ENCODE peak calls at places on chromosomes 4 and X, in ten cellular contexts. I, B, C, N, D, W, O, V, Z and E are unnamed samples. For H3K4me1, the result is how much of the 10 kb centered on the place peaks cover.

GRCh38 chrX:104122829-104123228 is 10.5 kb downstream of the ZCCHC18 start:
- DNase-seq in C (no peak), W (no peak), D (no peak), N (no peak), B (no peak), V (no peak), O (no peak), Z (no peak), I (no peak), E (no peak)

GRCh38 chrX:53050841-53051240 is 2.3 kb downstream of the GPR173 start:
- DNase-seq in Z (no peak), N (no peak), C (no peak), D (peak), B (no peak), O (peak), I (no peak), V (no peak), W (no peak), E (no peak)

GRCh38 chr4:21986312-21986711 is 37.7 kb upstream of the KCNIP4 start:
- DNase-seq in C (no peak), B (no peak), W (no peak), D (no peak), V (no peak), O (no peak), I (no peak), N (no peak), Z (no peak), E (no peak)

GRCh38 chr4:52369649-52370048 is 289.5 kb downstream of the USP46 start:
- DNase-seq in W (no peak), D (no peak), Z (no peak), I (no peak), B (no peak), V (no peak), C (no peak), O (no peak), N (no peak), E (no peak)

GRCh38 chrX:52509916-52510315 is 6.9 kb downstream of the XAGE1B start:
- DNase-seq in Z (no peak), D (no peak), V (no peak), I (no peak), C (no peak), W (no peak), O (no peak), B (peak), N (no peak), E (no peak)

GRCh38 chrX:64206556-64207162 is 1.2 kb upstream of the AMER1 start:
- DNase-seq in Z (no peak), D (no peak), N (no peak), O (no peak), W (peak), I (peak), B (no peak), C (peak), V (peak), E (no peak)

GRCh38 chr4:26320159-26320452 is 708 bp upstream of the RBPJ start:
- DNase-seq in Z (no peak), I (no peak), W (no peak), O (peak), C (peak), V (no peak), D (no peak), N (no peak), B (no peak), E (no peak)

GRCh38 chr4:76488905-76489798 is 54.1 kb downstream of the SHROOM3 start:
- DNase-seq in I (no peak), B (no peak), D (peak), N (no peak), O (peak), C (peak), W (no peak), Z (no peak), V (no peak), E (no peak)

GRCh38 chrX:57227691-57228090 is 58.8 kb upstream of the FAAH2 start:
- DNase-seq in C (no peak), D (no peak), I (no peak), V (no peak), B (no peak), N (peak), Z (no peak), O (no peak), W (no peak), E (no peak)

GRCh38 chr4:184401397-184402171 is 72.8 kb downstream of the IRF2 start:
- DNase-seq in D (peak), N (peak), I (no peak), O (peak), W (no peak), V (peak), C (no peak), Z (no peak), B (no peak), E (no peak)

GRCh38 chrX:475926-476723 is 89.4 kb upstream of the PPP2R3B start:
- DNase-seq in W (no peak), I (no peak), C (no peak), O (no peak), V (no peak), N (peak), D (no peak), Z (no peak), B (no peak), E (no peak)

GRCh38 chr4:40349561-40350198 is 14.5 kb downstream of the CHRNA9 start:
- DNase-seq in O (peak), V (no peak), W (no peak), N (no peak), C (peak), Z (no peak), D (peak), B (no peak), I (no peak), E (no peak)

GRCh38 chrX:139739138-139739537 is 31.2 kb upstream of the MCF2 start:
- DNase-seq in V (no peak), B (no peak), I (no peak), C (peak), D (peak), Z (no peak), N (no peak), W (no peak), O (peak), E (no peak)

GRCh38 chr4:125382995-125383394 is 68.2 kb downstream of the FAT4 start:
- DNase-seq in B (no peak), O (peak), W (no peak), V (no peak), C (no peak), I (no peak), D (peak), Z (no peak), N (no peak), E (no peak)

GRCh38 chrX:43386872-43387271 is 269.2 kb upstream of the MAOA start:
- DNase-seq in V (no peak), W (no peak), I (no peak), C (no peak), Z (no peak), B (no peak), D (no peak), O (no peak), N (no peak), E (no peak)

GRCh38 chrX:53494427-53494826 is 60.3 kb upstream of the HSD17B10 start:
- DNase-seq in W (no peak), D (no peak), N (no peak), Z (no peak), B (no peak), I (no peak), V (no peak), O (no peak), C (peak), E (peak)

GRCh38 chrX:48933757-48934156 is 14.9 kb upstream of the PIM2 start:
- DNase-seq in I (no peak), C (no peak), V (no peak), N (no peak), D (no peak), O (no peak), W (no peak), Z (no peak), B (no peak), E (no peak)

GRCh38 chrX:150361070-150361776 is 1.9 kb upstream of the MAMLD1 start:
- DNase-seq in D (peak), Z (no peak), C (peak), N (peak), I (no peak), V (peak), O (no peak), W (no peak), B (peak), E (no peak)

GRCh38 chr4:111960241-111960667 is 185.0 kb upstream of the FAM241A start:
- DNase-seq in D (peak), C (no peak), N (no peak), W (no peak), B (no peak), Z (no peak), V (no peak), O (no peak), I (no peak), E (no peak)

GRCh38 chr4:118948545-118949144 is 60.0 kb downstream of the SYNPO2 start:
- DNase-seq in C (peak), B (no peak), W (no peak), V (no peak), Z (no peak), O (no peak), D (no peak), I (no peak), N (no peak), E (no peak)

GRCh38 chrX:76827672-76828071 is 400.2 kb downstream of the MAGEE1 start:
- DNase-seq in D (no peak), B (no peak), C (no peak), Z (no peak), N (no peak), W (no peak), V (no peak), I (no peak), O (no peak), E (no peak)

GRCh38 chrX:116281106-116281505 is 110.6 kb downstream of the AGTR2 start:
- DNase-seq in C (no peak), Z (no peak), N (no peak), O (no peak), V (no peak), B (no peak), I (no peak), W (no peak), D (no peak), E (no peak)

GRCh38 chrX:139126493-139126892 is 404.0 kb upstream of the F9 start:
- DNase-seq in V (peak), C (no peak), N (peak), I (no peak), B (no peak), Z (no peak), O (no peak), W (no peak), D (no peak), E (no peak)

GRCh38 chr4:88732714-88733368 is 35.2 kb upstream of the NAP1L5 start:
- DNase-seq in B (no peak), W (no peak), O (no peak), I (no peak), Z (no peak), D (no peak), N (no peak), C (no peak), V (no peak), E (no peak)

GRCh38 chrX:70422886-70423336 is at the start of gene GDPD2:
- DNase-seq in W (no peak), D (peak), C (no peak), B (no peak), V (peak), N (peak), I (no peak), O (peak), Z (no peak), E (no peak)

GRCh38 chr4:62709618-62710252 is 1509.6 kb downstream of the ADGRL3 start:
- DNase-seq in W (no peak), Z (no peak), O (peak), I (no peak), D (peak), C (peak), N (no peak), B (no peak), V (peak), E (no peak)

DNA sequence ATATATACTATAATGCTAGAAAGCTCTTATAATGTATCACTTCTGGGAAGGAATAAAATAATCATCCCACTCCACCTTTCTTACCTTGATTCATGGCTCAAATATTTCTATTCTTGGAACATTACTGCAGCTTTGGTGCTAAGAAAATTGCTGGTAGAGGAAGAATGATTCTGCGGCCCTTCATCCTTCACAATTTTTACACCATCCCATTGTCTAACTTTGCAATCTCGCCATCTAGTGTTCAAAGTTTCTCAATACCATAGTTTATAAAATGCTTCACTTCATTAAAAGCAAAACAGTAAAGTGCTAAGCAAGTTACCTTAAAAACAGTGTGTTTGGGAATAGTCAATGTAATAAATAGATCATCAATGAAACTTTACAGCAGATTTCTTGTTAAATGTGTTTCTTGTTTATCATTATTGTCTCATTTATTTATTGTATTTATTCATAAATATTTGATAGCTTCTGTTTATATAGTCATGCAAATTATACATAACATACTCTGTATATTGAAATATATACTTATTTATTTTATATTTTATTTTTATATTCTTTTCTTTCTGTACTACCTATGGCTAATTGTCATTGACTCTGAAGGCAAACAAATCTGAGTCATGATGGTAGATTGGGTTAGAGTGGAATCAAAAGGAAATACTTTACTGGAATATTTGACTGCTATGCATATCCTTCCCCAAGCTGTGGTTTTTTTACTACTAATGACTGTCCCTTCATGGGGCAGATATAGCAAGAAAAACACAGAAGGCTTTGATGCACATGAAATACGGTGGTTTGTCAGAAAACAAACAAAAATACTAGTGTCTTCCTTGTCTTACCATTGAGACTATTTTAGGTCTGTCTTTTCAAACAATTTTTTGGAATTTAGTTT is 390.7 kb downstream of the MAPK10 start:
- DNase-seq in V (peak), B (no peak), W (no peak), D (peak), C (peak), Z (peak), O (peak), N (no peak), I (no peak), E (no peak)
- H3K4me1 ChIP-seq in V (under half), B (under half), W (under half), D (under half), C (under half), Z (under half), O (under half), N (under half), I (under half), E (under half)

DNA sequence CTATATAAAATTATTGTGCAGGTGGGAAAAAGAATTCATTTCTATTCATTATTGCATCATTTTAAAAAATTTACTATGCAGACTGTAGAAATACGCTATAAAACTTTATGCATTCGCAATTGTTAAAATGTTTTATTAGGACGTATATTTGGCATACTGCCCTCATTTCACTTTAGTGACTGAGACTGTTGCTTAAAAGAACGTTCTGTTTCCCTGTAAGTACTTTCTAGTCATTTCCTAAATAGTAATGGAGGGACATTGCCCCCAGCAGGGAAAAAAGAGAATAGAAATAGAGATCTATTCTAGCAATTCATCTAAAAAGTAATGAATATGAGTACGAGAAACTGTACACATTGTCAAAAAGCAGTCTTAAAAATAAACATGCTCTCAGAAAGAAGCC is 1295.8 kb upstream of the TENM3 start:
- DNase-seq in B (no peak), D (peak), N (no peak), I (no peak), W (no peak), V (peak), C (peak), Z (no peak), O (peak), E (peak)
- TF ChIP-seq CTCF in B (no peak), D (peak), N (peak), I (no peak), W (no peak), V (peak), C (peak), Z (no peak), O (peak), E (peak)

DNA sequence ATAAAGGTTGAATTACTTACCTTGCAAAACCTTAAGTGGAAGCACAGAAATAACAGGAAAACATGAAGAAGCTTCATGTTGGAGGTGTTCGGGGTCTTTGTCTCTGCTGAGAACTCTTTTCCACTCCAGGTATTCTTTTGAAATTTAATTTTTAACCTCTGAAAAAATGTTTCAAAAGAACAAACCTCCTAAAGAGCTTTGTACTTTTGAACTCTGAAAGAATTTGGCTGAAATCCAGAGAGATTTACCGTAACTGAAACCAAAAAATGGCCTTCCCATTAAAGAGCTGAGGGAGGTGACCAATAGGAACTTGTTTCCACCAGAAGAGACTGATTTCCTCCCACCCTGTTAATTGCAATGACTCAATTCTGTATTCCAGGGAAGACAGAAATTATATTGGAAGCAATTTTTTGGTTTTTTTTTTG is at the start of gene CFI:
- DNase-seq in B (no peak), V (no peak), N (no peak), D (peak), C (peak), O (peak), I (no peak), Z (no peak), W (no peak), E (no peak)
- H3K4me3 ChIP-seq in B (peak), V (no peak), N (no peak), D (no peak), C (no peak), O (no peak), I (no peak), Z (no peak), W (peak), E (no peak)

GRCh38 chr4:8195841-8196460 is 3.1 kb upstream of the SH3TC1 start:
- DNase-seq in D (no peak), B (no peak), W (no peak), N (no peak), I (no peak), C (no peak), Z (no peak), V (no peak), O (no peak), E (no peak)

GRCh38 chr4:8197521-8197920 is 1.6 kb upstream of the SH3TC1 start:
- DNase-seq in B (no peak), V (no peak), N (no peak), O (no peak), W (no peak), C (no peak), I (no peak), Z (no peak), D (no peak), E (no peak)

GRCh38 chr4:8195431-8195830 is 3.7 kb upstream of the SH3TC1 start:
- DNase-seq in N (no peak), Z (no peak), O (no peak), B (no peak), D (no peak), I (no peak), V (no peak), C (no peak), W (no peak), E (no peak)

GRCh38 chr4:8192748-8193738 is 6.0 kb upstream of the SH3TC1 start:
- DNase-seq in D (peak), N (no peak), V (no peak), B (no peak), W (peak), C (peak), O (peak), Z (peak), I (no peak), E (peak)

DNA sequence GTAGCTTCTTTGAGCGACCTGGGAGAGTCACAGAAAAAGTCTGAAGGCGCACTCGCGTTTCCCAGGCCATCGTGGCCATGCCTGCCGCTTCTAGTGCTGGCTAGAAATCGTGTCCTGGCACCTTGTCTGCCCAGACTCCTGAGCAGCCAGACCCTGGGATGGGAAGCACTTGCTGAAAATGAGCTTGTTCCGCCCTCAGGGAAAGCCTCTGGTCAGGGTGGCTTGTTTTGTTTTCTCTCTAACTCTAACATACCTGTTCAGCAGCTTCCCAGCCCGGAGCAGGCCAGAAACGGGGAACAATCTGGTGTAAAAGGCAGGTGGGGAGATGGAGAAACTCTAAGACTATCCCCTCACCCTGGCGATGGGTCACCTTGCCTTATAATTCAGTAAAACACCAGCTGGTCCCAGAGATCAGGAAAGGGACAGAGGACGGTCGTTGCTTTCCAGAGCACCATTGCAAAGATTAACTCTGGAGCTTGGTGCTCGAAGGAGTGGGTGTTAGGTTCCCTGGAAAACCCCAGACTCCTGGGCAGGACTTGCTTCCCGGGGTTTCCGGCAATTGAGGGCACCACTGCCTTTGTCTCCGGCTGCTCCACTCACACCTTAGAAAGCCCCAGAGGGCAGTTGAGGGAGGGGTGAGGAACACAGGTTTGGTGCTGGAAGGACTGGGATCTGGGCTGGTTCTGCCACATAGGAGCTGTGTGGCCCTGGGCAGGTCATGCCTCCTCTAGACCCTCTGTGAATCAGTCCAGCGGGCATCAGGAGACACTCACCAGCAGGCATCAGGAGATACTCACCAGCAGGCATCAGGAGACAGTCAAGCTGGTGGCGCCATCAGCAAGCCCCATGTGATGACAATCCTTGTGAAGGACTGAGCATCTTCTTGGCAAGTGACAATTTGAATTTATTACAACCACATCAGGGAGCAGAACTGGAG is 4.5 kb upstream of the SH3TC1 start:
- DNase-seq in C (no peak), B (no peak), V (no peak), N (no peak), O (no peak), W (no peak), D (no peak), Z (no peak), I (no peak), E (no peak)
- H3K4me1 ChIP-seq in C (under half), B (half or more), V (under half), N (under half), O (under half), W (half or more), D (under half), Z (under half), I (under half), E (under half)

GRCh38 chr4:122577808-122578781 is 42.8 kb downstream of the IL21 start:
- DNase-seq in O (no peak), C (peak), B (no peak), W (no peak), N (peak), Z (peak), I (no peak), D (peak), V (peak), E (peak)

GRCh38 chr4:122577189-122577553 is 43.7 kb downstream of the IL21 start:
- DNase-seq in B (no peak), D (no peak), V (no peak), O (no peak), W (no peak), I (no peak), Z (no peak), N (no peak), C (no peak), E (no peak)

GRCh38 chr4:122576261-122577188 is 44.3 kb downstream of the IL21 start:
- DNase-seq in W (no peak), V (peak), D (peak), Z (peak), O (no peak), C (peak), B (no peak), I (no peak), N (no peak), E (peak)
- TF ChIP-seq CTCF in W (peak), V (peak), D (peak), Z (peak), O (peak), C (peak), B (peak), I (no peak), N (peak), E (peak)